ENCODE peak calls at places on chromosomes 13 and 19, in nine cellular contexts. One of them, this sample, is unnamed.

GRCh38 chr13:79688741-79689140 is 207.8 kb downstream of the NDFIP2 start:
- DNase-seq in AG04450: no peak
- DNase-seq in upper lobe of right lung: no peak
- DNase-seq in left ventricle myocardium inferior: no peak
- DNase-seq in cardiac muscle cell: no peak
- DNase-seq in RWPE1: no peak
- DNase-seq in lower lobe of right lung: no peak
- DNase-seq in esophagus muscularis mucosa: no peak
- DNase-seq in aorta: no peak
- DNase-seq in this sample: no peak

GRCh38 chr19:4191044-4191443 is 8.6 kb downstream of the ANKRD24 start:
- DNase-seq in aorta: no peak
- DNase-seq in upper lobe of right lung: no peak
- DNase-seq in lower lobe of right lung: no peak
- DNase-seq in esophagus muscularis mucosa: no peak
- DNase-seq in cardiac muscle cell: no peak
- DNase-seq in AG04450: no peak
- DNase-seq in left ventricle myocardium inferior: no peak
- DNase-seq in RWPE1: no peak
- DNase-seq in this sample: no peak

GRCh38 chr19:33064778-33065550 is at the start of gene RHPN2:
- DNase-seq in RWPE1: peak
- DNase-seq in aorta: peak
- DNase-seq in esophagus muscularis mucosa: no peak
- DNase-seq in lower lobe of right lung: peak
- DNase-seq in left ventricle myocardium inferior: peak
- DNase-seq in upper lobe of right lung: peak
- DNase-seq in cardiac muscle cell: peak
- DNase-seq in AG04450: no peak
- DNase-seq in this sample: peak

GRCh38 chr19:50008532-50008931 is 16.6 kb downstream of the VRK3 start:
- DNase-seq in lower lobe of right lung: no peak
- DNase-seq in aorta: no peak
- DNase-seq in AG04450: no peak
- DNase-seq in cardiac muscle cell: no peak
- DNase-seq in RWPE1: no peak
- DNase-seq in upper lobe of right lung: no peak
- DNase-seq in left ventricle myocardium inferior: peak
- DNase-seq in esophagus muscularis mucosa: no peak
- DNase-seq in this sample: no peak

GRCh38 chr13:29858667-29859066 is 8.2 kb upstream of the UBL3 start:
- DNase-seq in cardiac muscle cell: no peak
- DNase-seq in AG04450: no peak
- DNase-seq in lower lobe of right lung: no peak
- DNase-seq in upper lobe of right lung: no peak
- DNase-seq in left ventricle myocardium inferior: no peak
- DNase-seq in esophagus muscularis mucosa: no peak
- DNase-seq in aorta: no peak
- DNase-seq in RWPE1: no peak
- DNase-seq in this sample: no peak

GRCh38 chr13:91058066-91058465 is 289.4 kb upstream of the MIR17HG start:
- DNase-seq in left ventricle myocardium inferior: no peak
- DNase-seq in upper lobe of right lung: no peak
- DNase-seq in lower lobe of right lung: no peak
- DNase-seq in aorta: no peak
- DNase-seq in cardiac muscle cell: peak
- DNase-seq in AG04450: no peak
- DNase-seq in RWPE1: no peak
- DNase-seq in esophagus muscularis mucosa: no peak
- DNase-seq in this sample: no peak

GRCh38 chr19:33631628-33631995 is 9.9 kb downstream of the CHST8 start:
- DNase-seq in lower lobe of right lung: no peak
- DNase-seq in cardiac muscle cell: no peak
- DNase-seq in left ventricle myocardium inferior: no peak
- DNase-seq in esophagus muscularis mucosa: no peak
- DNase-seq in upper lobe of right lung: peak
- DNase-seq in aorta: no peak
- DNase-seq in RWPE1: no peak
- DNase-seq in AG04450: no peak
- DNase-seq in this sample: no peak

GRCh38 chr19:4103073-4103418 is 20.9 kb downstream of the MAP2K2 start:
- DNase-seq in left ventricle myocardium inferior: no peak
- DNase-seq in upper lobe of right lung: no peak
- DNase-seq in esophagus muscularis mucosa: no peak
- DNase-seq in cardiac muscle cell: no peak
- DNase-seq in RWPE1: no peak
- DNase-seq in aorta: peak
- DNase-seq in lower lobe of right lung: no peak
- DNase-seq in AG04450: no peak
- DNase-seq in this sample: no peak

GRCh38 chr19:4722671-4723464 is 774 bp downstream of the DPP9 start:
- DNase-seq in esophagus muscularis mucosa: no peak
- DNase-seq in left ventricle myocardium inferior: no peak
- DNase-seq in aorta: peak
- DNase-seq in lower lobe of right lung: peak
- DNase-seq in RWPE1: peak
- DNase-seq in AG04450: no peak
- DNase-seq in upper lobe of right lung: no peak
- DNase-seq in cardiac muscle cell: peak
- DNase-seq in this sample: no peak

GRCh38 chr19:3073159-3073563 is 10.9 kb upstream of the TLE5 start:
- DNase-seq in left ventricle myocardium inferior: no peak
- DNase-seq in RWPE1: peak
- DNase-seq in esophagus muscularis mucosa: no peak
- DNase-seq in cardiac muscle cell: peak
- DNase-seq in lower lobe of right lung: no peak
- DNase-seq in upper lobe of right lung: no peak
- DNase-seq in AG04450: peak
- DNase-seq in aorta: no peak
- DNase-seq in this sample: no peak

GRCh38 chr13:27034678-27035111 is 136.9 kb downstream of the USP12 start:
- DNase-seq in lower lobe of right lung: no peak
- DNase-seq in upper lobe of right lung: no peak
- DNase-seq in AG04450: no peak
- DNase-seq in cardiac muscle cell: peak
- DNase-seq in esophagus muscularis mucosa: no peak
- DNase-seq in left ventricle myocardium inferior: no peak
- DNase-seq in aorta: no peak
- DNase-seq in RWPE1: no peak
- DNase-seq in this sample: no peak

GRCh38 chr13:112875627-112876026 is 93.4 kb upstream of the MCF2L start:
- DNase-seq in cardiac muscle cell: no peak
- DNase-seq in AG04450: no peak
- DNase-seq in aorta: no peak
- DNase-seq in left ventricle myocardium inferior: peak
- DNase-seq in esophagus muscularis mucosa: no peak
- DNase-seq in lower lobe of right lung: peak
- DNase-seq in RWPE1: no peak
- DNase-seq in upper lobe of right lung: no peak
- DNase-seq in this sample: peak

GRCh38 chr13:41257535-41257934 is 5.8 kb downstream of the MTRF1 start:
- DNase-seq in left ventricle myocardium inferior: no peak
- DNase-seq in lower lobe of right lung: no peak
- DNase-seq in esophagus muscularis mucosa: no peak
- DNase-seq in AG04450: no peak
- DNase-seq in aorta: no peak
- DNase-seq in upper lobe of right lung: no peak
- DNase-seq in cardiac muscle cell: no peak
- DNase-seq in RWPE1: no peak
- DNase-seq in this sample: no peak

GRCh38 chr19:13962738-13963602 is 10.7 kb downstream of the DCAF15 start:
- DNase-seq in cardiac muscle cell: peak
- DNase-seq in esophagus muscularis mucosa: no peak
- DNase-seq in aorta: peak
- DNase-seq in RWPE1: no peak
- DNase-seq in left ventricle myocardium inferior: no peak
- DNase-seq in upper lobe of right lung: no peak
- DNase-seq in lower lobe of right lung: no peak
- DNase-seq in AG04450: no peak
- DNase-seq in this sample: peak

GRCh38 chr19:15469513-15470297 is 5.4 kb upstream of the RASAL3 start:
- DNase-seq in RWPE1: no peak
- DNase-seq in left ventricle myocardium inferior: no peak
- DNase-seq in cardiac muscle cell: peak
- DNase-seq in lower lobe of right lung: no peak
- DNase-seq in esophagus muscularis mucosa: no peak
- DNase-seq in upper lobe of right lung: peak
- DNase-seq in aorta: peak
- DNase-seq in AG04450: no peak
- DNase-seq in this sample: no peak

GRCh38 chr13:104014803-104015645 is 948.8 kb upstream of the SLC10A2 start:
- DNase-seq in AG04450: no peak
- DNase-seq in cardiac muscle cell: peak
- DNase-seq in aorta: no peak
- DNase-seq in left ventricle myocardium inferior: no peak
- DNase-seq in RWPE1: no peak
- DNase-seq in lower lobe of right lung: no peak
- DNase-seq in esophagus muscularis mucosa: no peak
- DNase-seq in upper lobe of right lung: no peak
- DNase-seq in this sample: no peak

GRCh38 chr19:8451885-8452284 is 7.1 kb downstream of the HNRNPM start:
- DNase-seq in cardiac muscle cell: peak
- DNase-seq in lower lobe of right lung: no peak
- DNase-seq in AG04450: no peak
- DNase-seq in RWPE1: peak
- DNase-seq in upper lobe of right lung: no peak
- DNase-seq in aorta: peak
- DNase-seq in esophagus muscularis mucosa: no peak
- DNase-seq in left ventricle myocardium inferior: no peak
- DNase-seq in this sample: no peak
- H3K27ac ChIP-seq in cardiac muscle cell: peak
- H3K27ac ChIP-seq in lower lobe of right lung: no peak
- H3K27ac ChIP-seq in AG04450: no peak
- H3K27ac ChIP-seq in RWPE1: peak
- H3K27ac ChIP-seq in upper lobe of right lung: no peak
- H3K27ac ChIP-seq in aorta: no peak
- H3K27ac ChIP-seq in esophagus muscularis mucosa: no peak
- H3K27ac ChIP-seq in left ventricle myocardium inferior: no peak
- H3K27ac ChIP-seq in this sample: peak

DNA sequence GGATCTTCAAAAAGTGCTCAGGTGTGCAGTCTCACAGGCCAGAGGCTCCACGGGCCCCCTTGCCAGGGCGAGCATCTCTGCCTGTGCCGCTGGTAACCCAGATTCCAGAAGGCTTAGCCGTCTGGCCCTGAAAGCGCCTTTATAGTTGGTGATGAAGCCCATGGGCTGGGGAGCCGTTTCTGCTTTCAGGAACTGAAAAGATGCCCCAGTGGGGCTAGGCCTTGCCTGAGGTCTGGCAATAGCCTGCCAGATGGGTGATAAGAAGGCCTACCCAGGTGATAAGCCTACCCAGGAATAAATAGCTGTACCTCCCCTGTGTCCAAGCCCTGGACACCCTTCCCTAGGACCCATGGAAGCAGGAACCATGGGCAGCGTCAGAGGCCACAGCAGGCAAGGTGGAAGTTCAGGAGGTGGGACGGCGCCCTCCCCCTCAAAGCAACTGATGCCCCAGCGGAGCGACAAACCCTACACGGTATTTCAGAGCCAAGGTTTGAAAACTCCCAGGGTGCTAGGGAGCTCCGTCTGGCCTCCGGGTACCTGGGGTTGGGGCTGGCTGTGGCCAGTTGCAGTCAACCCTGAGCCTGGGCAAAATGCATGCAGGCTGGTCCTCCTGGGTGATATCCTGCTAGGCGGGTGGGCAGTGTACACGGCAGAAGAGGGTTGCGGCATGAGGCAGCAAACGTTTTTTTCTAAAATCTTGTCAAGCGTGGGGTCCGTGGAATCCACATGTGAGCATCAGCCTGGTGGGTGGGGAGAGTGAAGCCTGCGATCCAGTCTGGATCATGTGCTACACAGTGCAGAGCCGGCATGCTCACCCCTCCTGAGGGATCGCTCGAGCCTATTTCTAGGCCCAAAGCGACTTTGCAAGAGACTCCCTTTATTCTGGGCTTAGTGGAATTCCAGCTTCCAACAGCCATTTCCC is 45.3 kb downstream of the ACTN4 start:
- DNase-seq in lower lobe of right lung: no peak
- DNase-seq in cardiac muscle cell: no peak
- DNase-seq in RWPE1: no peak
- DNase-seq in AG04450: no peak
- DNase-seq in left ventricle myocardium inferior: no peak
- DNase-seq in esophagus muscularis mucosa: no peak
- DNase-seq in upper lobe of right lung: no peak
- DNase-seq in aorta: no peak
- DNase-seq in this sample: no peak
- H3K27ac ChIP-seq in lower lobe of right lung: peak
- H3K27ac ChIP-seq in cardiac muscle cell: peak
- H3K27ac ChIP-seq in RWPE1: peak
- H3K27ac ChIP-seq in AG04450: peak
- H3K27ac ChIP-seq in left ventricle myocardium inferior: peak
- H3K27ac ChIP-seq in esophagus muscularis mucosa: peak
- H3K27ac ChIP-seq in upper lobe of right lung: peak
- H3K27ac ChIP-seq in aorta: peak
- H3K27ac ChIP-seq in this sample: peak

DNA sequence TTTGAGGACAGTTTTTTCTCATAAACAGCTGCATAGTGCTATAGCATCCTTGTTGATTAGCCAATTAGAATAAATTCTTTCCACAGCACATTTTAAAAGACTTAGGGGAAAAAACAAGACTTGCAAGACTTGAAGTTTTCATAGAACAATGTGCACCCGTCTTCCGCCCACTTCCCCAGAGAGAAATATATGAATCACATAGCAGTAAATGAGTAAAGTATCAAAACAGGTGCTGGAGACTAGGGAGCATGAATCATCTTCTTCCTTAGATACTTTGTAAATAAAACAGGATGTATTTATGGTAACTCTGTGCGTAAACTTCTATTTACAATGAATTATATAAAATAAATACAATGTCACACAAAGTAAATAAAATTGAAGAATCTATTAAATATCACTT is 75.1 kb downstream of the COL4A2 start:
- DNase-seq in RWPE1: peak
- DNase-seq in aorta: no peak
- DNase-seq in cardiac muscle cell: peak
- DNase-seq in AG04450: no peak
- DNase-seq in left ventricle myocardium inferior: no peak
- DNase-seq in upper lobe of right lung: no peak
- DNase-seq in esophagus muscularis mucosa: no peak
- DNase-seq in lower lobe of right lung: no peak
- DNase-seq in this sample: no peak
- H3K27ac ChIP-seq in RWPE1: no peak
- H3K27ac ChIP-seq in aorta: no peak
- H3K27ac ChIP-seq in cardiac muscle cell: no peak
- H3K27ac ChIP-seq in AG04450: no peak
- H3K27ac ChIP-seq in left ventricle myocardium inferior: peak
- H3K27ac ChIP-seq in upper lobe of right lung: no peak
- H3K27ac ChIP-seq in esophagus muscularis mucosa: peak
- H3K27ac ChIP-seq in lower lobe of right lung: no peak
- H3K27ac ChIP-seq in this sample: no peak

DNA sequence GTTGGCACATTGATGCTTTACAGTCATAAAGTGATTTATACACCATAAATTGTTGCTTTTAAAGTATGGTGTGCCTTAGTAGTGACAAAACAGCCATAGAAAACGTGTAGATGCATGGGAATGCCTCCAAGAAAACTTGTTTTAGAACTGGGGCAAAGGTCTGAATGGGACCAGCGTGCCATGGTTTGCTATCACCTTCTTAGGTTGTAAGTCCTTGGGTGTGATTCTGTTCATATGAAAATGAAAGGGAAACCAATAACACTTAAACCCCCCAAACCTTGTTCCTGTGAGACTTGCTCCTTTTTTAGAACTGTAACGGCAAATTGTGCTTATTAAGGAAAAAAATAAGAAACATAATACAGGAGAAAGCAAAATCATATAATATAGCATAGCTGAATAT is 603.3 kb upstream of the SLITRK6 start:
- DNase-seq in upper lobe of right lung: no peak
- DNase-seq in cardiac muscle cell: no peak
- DNase-seq in aorta: no peak
- DNase-seq in left ventricle myocardium inferior: no peak
- DNase-seq in esophagus muscularis mucosa: no peak
- DNase-seq in lower lobe of right lung: no peak
- DNase-seq in RWPE1: no peak
- DNase-seq in AG04450: no peak
- DNase-seq in this sample: no peak
- H3K27ac ChIP-seq in upper lobe of right lung: no peak
- H3K27ac ChIP-seq in cardiac muscle cell: no peak
- H3K27ac ChIP-seq in aorta: no peak
- H3K27ac ChIP-seq in left ventricle myocardium inferior: peak
- H3K27ac ChIP-seq in esophagus muscularis mucosa: no peak
- H3K27ac ChIP-seq in lower lobe of right lung: no peak
- H3K27ac ChIP-seq in RWPE1: no peak
- H3K27ac ChIP-seq in AG04450: no peak
- H3K27ac ChIP-seq in this sample: no peak